ENCODE peak calls at places on chromosomes 4 and X, in nine cellular contexts. S, B, U, D, F, T, K, W and Y are unnamed samples.

GRCh38 chrX:149198980-149199732 is 305.9 kb downstream of the IDS start:
- DNase-seq in S (no peak), B (no peak), U (no peak), D (no peak), F (no peak), T (no peak), K (no peak), W (no peak), Y (no peak)

GRCh38 chrX:17005712-17006372 is 59.4 kb downstream of the REPS2 start:
- DNase-seq in S (no peak), B (no peak), U (no peak), D (no peak), F (no peak), T (no peak), K (no peak), W (peak), Y (no peak)

GRCh38 chr4:186840222-186840701 is 116.6 kb upstream of the FAT1 start:
- DNase-seq in S (peak), B (peak), U (no peak), D (peak), F (no peak), T (peak), K (no peak), W (no peak), Y (peak)

GRCh38 chr4:188780686-188781085 is 641.4 kb downstream of the TRIML1 start:
- DNase-seq in S (no peak), B (peak), U (no peak), D (no peak), F (no peak), T (no peak), K (no peak), W (no peak), Y (no peak)

GRCh38 chr4:113534698-113535097 is 226.8 kb downstream of the CAMK2D start:
- DNase-seq in S (peak), B (no peak), U (no peak), D (no peak), F (peak), T (no peak), K (no peak), W (peak), Y (no peak)

GRCh38 chr4:138639018-138639876 is 376.3 kb upstream of the NOCT start:
- DNase-seq in S (peak), B (no peak), U (no peak), D (no peak), F (peak), T (no peak), K (no peak), W (peak), Y (no peak)

GRCh38 chrX:19739683-19740082 is 147.7 kb downstream of the SH3KBP1 start:
- DNase-seq in S (peak), B (peak), U (peak), D (peak), F (peak), T (peak), K (no peak), W (peak), Y (peak)

GRCh38 chr4:79653871-79654270 is 245.8 kb upstream of the GK2 start:
- DNase-seq in S (no peak), B (peak), U (no peak), D (no peak), F (peak), T (no peak), K (no peak), W (no peak), Y (no peak)

GRCh38 chr4:16659694-16660093 is 238.8 kb downstream of the LDB2 start:
- DNase-seq in S (no peak), B (no peak), U (no peak), D (no peak), F (no peak), T (no peak), K (no peak), W (no peak), Y (no peak)

GRCh38 chrX:95764972-95765451 is 919.6 kb upstream of the DIAPH2 start:
- DNase-seq in S (peak), B (peak), U (no peak), D (no peak), F (peak), T (no peak), K (no peak), W (peak), Y (no peak)

GRCh38 chrX:17376381-17377046 is 1.5 kb downstream of the NHS start:
- DNase-seq in S (no peak), B (no peak), U (no peak), D (peak), F (peak), T (no peak), K (peak), W (no peak), Y (no peak)

GRCh38 chr4:44056721-44057151 is 391.9 kb downstream of the KCTD8 start:
- DNase-seq in S (no peak), B (no peak), U (no peak), D (no peak), F (no peak), T (no peak), K (no peak), W (no peak), Y (no peak)

GRCh38 chr4:80990851-80991250 is 39.7 kb upstream of the BMP3 start:
- DNase-seq in S (no peak), B (no peak), U (no peak), D (no peak), F (no peak), T (no peak), K (no peak), W (no peak), Y (no peak)

GRCh38 chrX:48938721-48939416 is 18.5 kb downstream of the OTUD5 start:
- DNase-seq in S (no peak), B (no peak), U (peak), D (no peak), F (no peak), T (no peak), K (no peak), W (no peak), Y (no peak)

GRCh38 chr4:146916479-146917076 is 29.1 kb downstream of the TTC29 start:
- DNase-seq in S (peak), B (peak), U (no peak), D (no peak), F (peak), T (peak), K (no peak), W (peak), Y (no peak)

GRCh38 chrX:6904178-6904577 is 243.3 kb upstream of the STS start:
- DNase-seq in S (no peak), B (no peak), U (no peak), D (no peak), F (no peak), T (no peak), K (no peak), W (no peak), Y (no peak)

DNA sequence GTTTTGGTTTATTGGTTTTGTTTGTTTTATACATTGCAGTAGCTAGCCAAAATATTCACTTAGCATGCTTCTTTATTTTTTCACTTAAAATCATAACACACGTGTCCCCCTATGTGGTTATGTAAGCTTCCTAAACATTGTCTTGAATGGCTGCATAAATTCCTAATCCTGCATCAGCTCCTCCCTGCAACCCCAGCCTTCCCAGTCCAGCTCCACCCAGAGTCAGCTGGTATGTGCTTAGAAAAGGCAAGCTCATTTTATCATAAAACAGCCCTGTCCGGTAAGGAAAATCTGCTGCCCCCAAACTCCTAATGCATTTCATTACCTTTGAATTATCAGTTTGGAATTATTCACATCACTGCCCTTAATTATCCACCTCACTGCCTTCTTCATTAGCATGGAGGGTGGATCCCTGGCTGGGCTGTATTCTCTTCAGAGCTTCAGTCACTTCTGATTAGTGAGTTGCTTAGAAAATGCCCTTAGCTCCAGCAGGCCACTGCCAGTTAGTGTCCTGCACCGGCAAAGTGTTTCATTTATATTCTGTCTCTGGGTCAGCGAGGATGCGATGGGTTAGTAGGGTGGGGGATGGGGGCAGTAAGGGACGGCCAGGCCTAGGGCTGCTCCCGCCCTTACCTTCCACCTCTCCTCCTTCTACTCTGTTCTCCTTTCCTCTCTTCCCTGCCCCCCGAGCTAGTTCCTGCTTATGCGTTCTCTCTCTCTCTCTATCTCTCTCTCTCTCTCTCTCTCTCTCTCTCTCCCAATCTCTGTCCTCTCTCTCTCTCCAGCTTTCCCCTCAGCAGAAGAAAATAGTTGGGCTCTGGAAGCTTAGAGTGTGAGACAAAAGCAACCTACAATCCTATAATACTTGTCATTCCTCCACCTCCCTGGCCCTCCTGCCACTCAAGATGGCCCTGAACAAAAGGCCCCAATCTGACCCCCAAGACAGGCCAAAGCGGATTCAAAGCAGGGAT is 174.8 kb upstream of the KLF3 start:
- DNase-seq in S (no peak), B (no peak), U (no peak), D (no peak), F (no peak), T (no peak), K (no peak), W (peak), Y (peak)
- H3K4me3 ChIP-seq in S (no peak), B (no peak), U (peak), D (no peak), F (no peak), T (no peak), K (no peak), W (no peak), Y (no peak)

GRCh38 chr4:23613782-23614181 is 276.1 kb downstream of the PPARGC1A start:
- DNase-seq in S (peak), B (no peak), U (no peak), D (no peak), F (no peak), T (no peak), K (no peak), W (no peak), Y (no peak)

DNA sequence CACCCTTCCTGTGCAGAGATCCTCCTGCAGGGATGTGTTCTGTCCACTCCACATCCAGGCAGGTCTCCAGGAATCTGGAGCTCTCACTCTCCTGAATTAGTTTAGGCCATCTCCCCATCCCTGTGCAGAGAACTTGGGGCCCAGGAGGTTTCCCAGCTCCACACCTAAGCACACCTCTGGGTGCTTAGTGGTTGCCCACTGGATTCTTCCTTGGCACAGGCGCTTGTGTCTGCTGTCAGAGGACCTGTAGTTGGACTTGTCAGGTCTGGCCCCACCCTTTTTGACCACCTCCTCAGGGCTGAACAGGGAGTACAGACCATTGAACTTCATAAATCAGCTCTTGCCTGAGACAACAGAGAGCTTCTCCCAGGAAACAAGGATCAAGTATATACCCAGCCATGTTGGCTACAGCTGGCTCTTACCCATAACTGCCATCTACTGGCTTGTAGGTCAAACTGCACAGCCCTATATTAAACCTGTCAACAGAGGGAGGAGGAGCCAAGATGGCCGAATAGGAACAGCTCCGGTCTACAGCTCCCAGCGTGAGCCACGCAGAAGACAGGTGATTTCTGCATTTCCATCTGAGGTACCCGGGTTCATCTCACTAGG is 275.5 kb downstream of the PPARGC1A start:
- DNase-seq in S (peak), B (no peak), U (no peak), D (no peak), F (peak), T (no peak), K (no peak), W (peak), Y (no peak)
- H3K4me3 ChIP-seq in S (no peak), B (no peak), U (no peak), D (no peak), F (no peak), T (no peak), K (no peak), W (no peak), Y (no peak)

GRCh38 chr4:153465145-153465544 is 1.0 kb upstream of the TMEM131L start:
- DNase-seq in S (no peak), B (no peak), U (no peak), D (no peak), F (no peak), T (no peak), K (no peak), W (no peak), Y (no peak)
- H3K4me3 ChIP-seq in S (no peak), B (no peak), U (peak), D (peak), F (no peak), T (no peak), K (peak), W (peak), Y (no peak)

GRCh38 chr4:40066651-40067050 is 10.0 kb downstream of the N4BP2 start:
- DNase-seq in S (no peak), B (no peak), U (no peak), D (no peak), F (no peak), T (no peak), K (no peak), W (no peak), Y (no peak)
- H3K4me3 ChIP-seq in S (no peak), B (no peak), U (no peak), D (no peak), F (no peak), T (no peak), K (no peak), W (no peak), Y (no peak)

DNA sequence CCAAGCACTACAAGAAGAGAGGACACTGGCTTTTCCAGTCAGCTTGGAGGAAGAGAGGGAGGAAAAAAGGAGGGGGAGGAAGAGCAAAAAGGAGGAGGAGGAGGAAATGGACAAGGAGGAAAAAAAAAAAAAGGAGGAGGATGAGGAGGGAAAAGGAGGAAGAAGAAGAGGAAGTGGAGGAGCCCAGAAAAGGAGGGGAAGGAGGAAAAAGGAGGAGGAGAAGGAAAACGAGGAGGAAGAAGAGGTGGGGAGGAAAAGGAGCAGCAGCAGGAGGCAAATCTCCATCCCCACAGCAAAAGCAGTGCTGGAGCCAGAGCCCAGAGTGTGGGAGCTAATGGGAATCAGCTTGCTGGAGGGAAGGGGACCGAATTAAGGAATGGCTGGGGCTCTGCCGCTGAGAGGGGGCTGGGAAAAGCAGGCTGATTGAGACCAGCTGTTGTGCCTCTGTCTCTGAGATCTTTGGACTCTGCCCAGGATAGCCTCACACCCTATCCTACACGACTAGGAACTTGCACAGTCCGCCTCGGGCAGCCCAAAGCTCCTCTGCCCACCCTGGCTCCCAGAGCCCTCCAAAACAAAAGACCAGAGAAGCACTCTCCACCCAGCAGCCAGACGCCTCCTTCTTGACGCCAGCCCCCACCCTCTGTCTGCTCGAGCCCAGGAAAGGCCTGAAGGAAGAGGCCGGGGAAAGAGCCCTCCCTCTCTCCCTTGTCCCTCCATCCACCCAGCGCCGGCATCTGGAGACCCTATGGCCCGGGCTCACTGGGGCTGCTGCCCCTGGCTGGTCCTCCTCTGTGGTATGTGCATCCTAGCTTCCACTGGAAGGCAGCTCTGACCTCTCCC is at the start of gene XPNPEP2:
- DNase-seq in S (peak), B (no peak), U (no peak), D (no peak), F (no peak), T (no peak), K (no peak), W (peak), Y (peak)
- H3K4me3 ChIP-seq in S (no peak), B (no peak), U (no peak), D (no peak), F (no peak), T (no peak), K (no peak), W (no peak), Y (no peak)

GRCh38 chr4:183758006-183758734 is 99.1 kb downstream of the TRAPPC11 start:
- DNase-seq in S (no peak), B (no peak), U (no peak), D (no peak), F (no peak), T (no peak), K (peak), W (peak), Y (peak)
- H3K4me3 ChIP-seq in S (no peak), B (no peak), U (no peak), D (no peak), F (no peak), T (no peak), K (no peak), W (peak), Y (peak)

DNA sequence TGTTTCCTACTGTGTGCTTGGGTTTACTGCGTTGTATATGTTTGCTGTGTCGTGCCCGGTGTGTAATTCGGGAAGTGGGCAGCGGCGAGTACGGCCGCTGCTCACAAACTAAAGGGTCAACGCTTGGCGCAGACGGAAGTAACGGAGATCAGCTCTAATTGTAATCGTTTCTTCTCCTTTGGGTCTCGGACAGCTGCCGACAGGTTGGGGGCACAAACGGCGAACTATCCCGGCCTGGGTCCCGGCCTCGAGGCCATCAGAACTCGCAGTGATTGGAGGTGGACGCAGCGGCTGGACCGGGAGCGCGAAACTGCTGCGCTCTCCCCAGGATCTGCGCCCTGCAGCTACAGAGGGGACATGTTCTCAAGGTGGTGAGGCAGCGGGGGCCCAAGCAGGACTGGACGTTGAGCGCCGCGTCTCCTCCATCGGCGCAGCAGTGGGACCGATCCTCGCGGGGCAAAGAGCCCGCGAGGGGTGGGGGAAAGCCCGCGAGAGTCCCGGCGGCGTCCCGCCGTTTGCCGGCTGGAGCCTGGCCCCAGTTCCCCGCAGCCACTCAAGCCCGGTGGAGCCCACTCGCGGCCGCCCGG is 516 bp upstream of the ZIC3 start:
- DNase-seq in S (no peak), B (no peak), U (no peak), D (no peak), F (no peak), T (no peak), K (no peak), W (no peak), Y (no peak)
- H3K4me3 ChIP-seq in S (no peak), B (peak), U (no peak), D (peak), F (peak), T (no peak), K (peak), W (peak), Y (peak)